ENCODE peak calls at places on chromosome 1, in eight cellular contexts. Y, U, F, K, X, G, R and B are unnamed samples. For H3K4me1 and H3K36me3, the result is how much of the 10 kb centered on the place peaks cover.

GRCh38 chr1:72932025-72932424 is 649.7 kb upstream of the NEGR1 start:
- DNase-seq in R (no peak), K (no peak), G (no peak), X (no peak), U (no peak), F (no peak), Y (no peak), B (no peak)

GRCh38 chr1:101238041-101238515 is 1.3 kb downstream of the S1PR1 start:
- DNase-seq in X (no peak), K (no peak), U (no peak), F (no peak), Y (peak), G (peak), R (no peak), B (no peak)

GRCh38 chr1:214187152-214187900 is 93.6 kb upstream of the SMYD2 start:
- DNase-seq in X (no peak), R (no peak), Y (no peak), U (peak), K (no peak), G (peak), F (no peak), B (peak)

GRCh38 chr1:163055005-163055404 is 14.2 kb upstream of the RGS4 start:
- DNase-seq in F (no peak), Y (no peak), X (no peak), G (peak), K (no peak), R (no peak), U (no peak), B (no peak)

GRCh38 chr1:207401578-207401977 is 52.5 kb upstream of the CR2 start:
- DNase-seq in F (no peak), Y (no peak), X (no peak), K (no peak), U (no peak), R (no peak), G (no peak), B (no peak)

GRCh38 chr1:116472431-116472961 is 98.3 kb downstream of the CD58 start:
- DNase-seq in R (peak), Y (no peak), U (peak), G (no peak), X (no peak), K (no peak), F (no peak), B (peak)

GRCh38 chr1:189220750-189221149 is 1256.9 kb downstream of the BRINP3 start:
- DNase-seq in X (no peak), F (no peak), U (no peak), K (no peak), Y (no peak), R (no peak), G (no peak), B (no peak)

GRCh38 chr1:81237531-81238528 is 562.9 kb upstream of the ADGRL2 start:
- DNase-seq in X (no peak), Y (no peak), R (no peak), G (no peak), F (no peak), K (no peak), U (no peak), B (no peak)

DNA sequence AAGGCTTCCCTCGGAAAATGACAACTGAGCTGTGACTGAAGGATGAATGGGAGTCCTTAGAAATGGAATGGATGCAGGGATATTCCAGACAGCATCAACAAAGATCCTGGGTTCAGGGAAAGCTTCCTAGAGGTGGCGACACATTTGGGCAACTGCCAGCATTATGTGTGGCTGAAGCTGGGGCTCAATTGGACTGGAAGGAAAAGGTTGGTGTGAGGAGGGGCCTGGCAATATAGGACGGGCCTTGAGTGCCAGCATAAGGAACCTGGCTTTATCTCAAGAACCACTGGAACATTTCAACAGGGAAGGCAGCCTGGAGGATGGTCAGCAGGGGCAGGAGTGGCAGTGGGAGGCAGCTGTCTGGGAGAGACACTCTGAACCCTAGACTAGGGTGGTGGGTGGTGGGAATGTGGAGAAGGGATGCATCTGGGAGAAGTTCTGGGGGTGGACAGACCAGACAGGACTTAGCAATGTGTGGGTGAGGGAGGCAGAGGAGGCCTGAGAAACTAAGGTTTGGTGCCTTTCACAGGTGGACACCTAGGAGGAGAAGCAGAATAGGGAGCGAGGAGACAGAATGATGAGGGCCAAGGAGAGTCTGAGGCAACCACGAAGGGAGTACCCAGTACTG is 3.5 kb downstream of the SH3BGRL3 start:
- DNase-seq in X (no peak), G (no peak), R (no peak), U (no peak), F (no peak), Y (no peak), K (no peak), B (no peak)
- H3K4me1 ChIP-seq in X (under half), G (under half), R (under half), U (half or more), F (under half), Y (under half), K (half or more), B (under half)

GRCh38 chr1:204961765-204962419 is 81.1 kb upstream of the CNTN2 start:
- DNase-seq in K (no peak), U (no peak), F (no peak), G (no peak), X (no peak), Y (no peak), R (no peak), B (no peak)
- TF ChIP-seq CTCF in K (no peak), U (no peak), F (peak), G (no peak), X (no peak), Y (no peak), R (no peak), B (no peak)

DNA sequence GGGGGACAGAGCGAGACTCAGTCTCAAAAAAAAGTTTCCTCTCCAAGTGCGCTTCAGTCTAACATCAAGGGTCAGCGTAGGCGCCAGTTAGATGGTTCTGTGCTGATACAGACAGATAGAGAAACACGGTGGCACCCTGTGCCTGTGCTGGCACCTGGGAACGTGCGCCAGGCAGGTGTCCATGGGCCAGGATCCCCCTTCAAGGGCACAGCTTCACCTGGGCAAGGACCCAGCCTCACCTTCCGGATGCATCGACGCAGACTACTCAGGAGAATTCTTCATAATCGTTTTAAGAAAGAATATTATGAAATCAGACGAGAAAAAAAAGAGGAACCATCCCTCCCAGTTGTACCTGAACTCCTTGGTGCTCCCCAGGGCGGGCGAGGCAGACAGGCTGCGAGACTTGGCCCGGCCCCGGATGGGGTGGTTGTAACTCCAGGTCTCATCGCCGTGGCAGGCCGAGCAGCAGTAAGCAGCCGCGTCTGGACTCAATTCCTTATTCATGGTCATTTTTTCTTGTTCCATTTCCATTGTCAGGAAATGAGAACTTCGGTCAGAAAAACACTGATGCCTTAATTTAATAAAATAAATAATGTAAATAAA is 13.3 kb downstream of the NADK start:
- DNase-seq in R (no peak), G (no peak), Y (no peak), K (no peak), U (no peak), X (no peak), F (no peak), B (no peak)
- H3K36me3 ChIP-seq in R (under half), G (under half), Y (under half), K (half or more), U (under half), X (half or more), F (under half), B (under half)

GRCh38 chr1:183032122-183032921 is 9.1 kb downstream of the LAMC1 start:
- DNase-seq in X (no peak), U (peak), G (no peak), R (no peak), F (no peak), K (no peak), Y (peak), B (no peak)

GRCh38 chr1:183029591-183030000 is 6.4 kb downstream of the LAMC1 start:
- DNase-seq in R (no peak), K (no peak), G (no peak), U (peak), X (no peak), F (no peak), Y (no peak), B (peak)

GRCh38 chr1:183027031-183027430 is 3.8 kb downstream of the LAMC1 start:
- DNase-seq in Y (no peak), R (no peak), F (no peak), X (no peak), G (no peak), K (no peak), U (peak), B (no peak)

GRCh38 chr1:183027791-183028190 is 4.6 kb downstream of the LAMC1 start:
- DNase-seq in F (no peak), K (no peak), X (no peak), Y (no peak), U (peak), R (no peak), G (no peak), B (no peak)

GRCh38 chr1:183030053-183030452 is 6.8 kb downstream of the LAMC1 start:
- DNase-seq in X (no peak), F (no peak), Y (no peak), G (no peak), U (peak), R (no peak), K (no peak), B (peak)
- H3K4me1 ChIP-seq in X (half or more), F (under half), Y (half or more), G (under half), U (under half), R (under half), K (under half), B (half or more)

GRCh38 chr1:167345386-167345733 is 124.7 kb downstream of the POU2F1 start:
- DNase-seq in R (no peak), F (no peak), Y (no peak), K (no peak), U (peak), G (no peak), X (no peak), B (no peak)

GRCh38 chr1:167339405-167339804 is 118.7 kb downstream of the POU2F1 start:
- DNase-seq in U (no peak), F (no peak), K (no peak), G (no peak), R (no peak), Y (no peak), X (no peak), B (no peak)

GRCh38 chr1:167344112-167344511 is 123.4 kb downstream of the POU2F1 start:
- DNase-seq in Y (no peak), U (peak), F (no peak), K (no peak), X (no peak), R (no peak), G (no peak), B (no peak)

GRCh38 chr1:167344605-167345385 is 124.1 kb downstream of the POU2F1 start:
- DNase-seq in R (no peak), Y (no peak), U (peak), G (no peak), X (no peak), F (no peak), K (no peak), B (no peak)

DNA sequence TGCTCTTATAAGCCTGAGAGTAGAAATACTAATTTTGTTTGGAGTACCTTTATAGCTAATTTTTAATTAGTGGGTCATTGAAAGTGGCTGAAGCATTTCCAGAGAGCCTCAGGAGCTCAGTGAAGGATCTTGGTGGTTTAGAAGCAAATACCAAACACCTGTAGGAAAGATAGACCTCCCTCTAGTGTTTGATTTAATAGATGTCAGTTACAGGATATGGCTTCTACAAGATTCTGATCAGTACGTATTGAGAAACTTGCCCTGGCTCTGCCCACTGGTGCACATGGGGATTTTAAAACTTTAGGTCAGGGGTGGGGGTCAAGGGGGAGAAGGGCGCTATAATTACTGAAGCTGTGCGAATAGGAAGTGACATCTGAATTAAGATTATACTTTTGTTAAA is 122.2 kb downstream of the POU2F1 start:
- DNase-seq in R (no peak), X (no peak), Y (no peak), G (no peak), K (no peak), U (no peak), F (no peak), B (no peak)
- TF ChIP-seq CTCF in R (no peak), X (no peak), Y (no peak), G (no peak), K (no peak), U (no peak), F (peak), B (peak)

GRCh38 chr1:232130815-232131474 is 499.0 kb downstream of the SIPA1L2 start:
- DNase-seq in F (no peak), X (no peak), Y (no peak), K (no peak), U (no peak), R (no peak), G (no peak), B (no peak)

GRCh38 chr1:232134365-232134764 is 495.6 kb downstream of the SIPA1L2 start:
- DNase-seq in Y (no peak), F (no peak), R (no peak), K (no peak), U (no peak), G (no peak), X (no peak), B (no peak)

GRCh38 chr1:232131715-232132391 is 498.1 kb downstream of the SIPA1L2 start:
- DNase-seq in R (no peak), K (no peak), F (no peak), G (no peak), Y (no peak), U (no peak), X (no peak), B (no peak)

GRCh38 chr1:232136136-232136535 is 493.8 kb downstream of the SIPA1L2 start:
- DNase-seq in K (no peak), R (no peak), F (no peak), G (no peak), X (no peak), Y (no peak), U (no peak), B (no peak)

GRCh38 chr1:232132572-232132971 is 497.4 kb downstream of the SIPA1L2 start:
- DNase-seq in U (no peak), X (no peak), G (no peak), R (no peak), F (no peak), Y (no peak), K (no peak), B (no peak)
- H3K36me3 ChIP-seq in U (under half), X (under half), G (under half), R (under half), F (under half), Y (under half), K (under half), B (under half)

DNA sequence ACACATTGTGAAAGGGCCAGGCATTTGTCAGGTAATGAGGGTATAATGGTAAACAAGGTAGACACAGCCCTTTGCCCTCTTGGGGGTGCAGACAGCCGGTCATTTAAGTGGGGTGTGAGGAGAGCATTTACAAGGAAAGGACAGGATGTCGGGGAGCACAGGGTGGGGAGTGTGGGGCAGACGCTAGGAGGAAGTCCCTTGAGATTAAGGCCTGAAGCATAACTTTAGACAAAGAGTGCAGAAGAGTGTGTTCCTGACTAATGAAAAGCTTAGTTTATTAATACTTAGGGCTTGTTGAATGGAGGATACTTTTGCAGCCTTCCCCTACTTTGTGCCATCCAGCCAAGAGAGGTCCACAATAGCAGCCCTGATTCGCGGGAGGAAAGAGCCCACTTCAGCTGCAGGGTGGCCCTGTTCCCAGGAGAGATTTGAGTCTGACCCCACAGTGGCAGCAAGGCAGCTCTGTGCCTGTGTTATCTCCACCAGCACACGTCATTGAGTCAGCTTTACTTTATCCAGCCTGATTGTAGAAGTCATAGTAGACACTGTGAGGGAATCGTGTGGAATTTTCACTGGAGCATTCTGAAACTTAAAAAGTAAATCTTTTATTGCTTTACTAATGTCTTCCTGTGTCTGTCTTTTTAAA is 35.1 kb downstream of the MPZL1 start:
- DNase-seq in X (no peak), F (no peak), Y (peak), U (peak), G (peak), K (no peak), R (no peak), B (no peak)
- H3K4me1 ChIP-seq in X (under half), F (under half), Y (under half), U (under half), G (under half), K (under half), R (under half), B (half or more)

GRCh38 chr1:197915217-197915616 is 2.0 kb upstream of the LHX9 start:
- DNase-seq in R (no peak), X (no peak), K (no peak), F (no peak), G (no peak), U (no peak), Y (no peak), B (no peak)

GRCh38 chr1:197912739-197913494 is 4.3 kb upstream of the LHX9 start:
- DNase-seq in F (no peak), K (no peak), X (no peak), U (no peak), R (no peak), G (no peak), Y (no peak), B (no peak)

GRCh38 chr1:197911857-197912696 is 5.1 kb upstream of the LHX9 start:
- DNase-seq in X (no peak), G (no peak), U (no peak), F (no peak), Y (no peak), R (no peak), K (no peak), B (no peak)

GRCh38 chr1:197914510-197914909 is 2.7 kb upstream of the LHX9 start:
- DNase-seq in R (no peak), X (no peak), G (no peak), K (no peak), Y (no peak), U (no peak), F (no peak), B (no peak)

DNA sequence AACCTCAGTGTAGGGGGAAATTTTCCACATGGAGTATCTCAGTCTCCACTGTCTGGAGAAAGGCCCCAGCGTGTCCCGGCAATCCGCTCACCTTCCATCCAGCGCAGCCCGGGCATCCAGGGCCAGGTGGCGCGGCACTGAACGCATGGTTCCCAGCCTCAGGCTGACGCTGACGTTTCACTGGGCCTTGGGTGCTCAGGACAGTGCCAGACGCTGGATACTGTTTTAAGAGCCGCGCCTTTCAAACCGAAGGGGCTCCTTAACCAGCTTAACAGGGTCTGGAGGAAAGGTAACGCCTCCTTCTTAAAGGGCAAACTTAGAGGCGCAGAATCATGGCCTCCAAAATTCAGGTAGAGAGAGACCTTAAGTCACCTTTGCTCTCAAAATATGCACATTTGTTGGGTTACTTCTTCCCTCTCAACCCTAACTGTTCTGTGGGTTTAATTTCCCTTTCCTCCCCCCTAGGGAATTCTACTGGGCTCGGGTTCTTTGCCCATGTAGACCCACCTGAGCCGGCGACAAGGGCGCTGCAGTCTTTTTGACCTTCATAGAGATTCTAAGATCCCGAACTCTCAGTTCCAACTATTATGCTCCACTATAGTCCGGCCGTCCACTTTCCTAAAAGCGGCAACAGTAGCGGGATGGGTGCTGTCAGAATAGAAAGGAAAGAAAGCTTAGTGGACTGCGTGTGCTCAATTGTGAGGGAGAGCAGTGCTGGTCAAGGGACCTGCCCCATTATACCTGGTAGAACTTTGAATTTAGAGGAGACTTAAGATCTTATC is 3.5 kb upstream of the LHX9 start:
- DNase-seq in R (no peak), K (no peak), Y (no peak), X (no peak), F (no peak), U (no peak), G (no peak), B (no peak)
- TF ChIP-seq CTCF in R (no peak), K (no peak), Y (no peak), X (no peak), F (no peak), U (no peak), G (no peak), B (no peak)